ENCODE peak calls at places on chromosomes 4 and X, in nine cellular contexts. A, I, R, H, K, X, Q, Y and D are unnamed samples.

GRCh38 chr4:159455675-159456235 is 352.9 kb downstream of the RAPGEF2 start:
- DNase-seq in A (no peak), I (peak; percentile 24), R (peak; percentile 48), H (peak; percentile 20), K (no peak), X (peak; percentile 55), Q (no peak), Y (peak; percentile 66), D (peak; percentile 55)

GRCh38 chrX:132594129-132594528 is 105.3 kb upstream of the MBNL3 start:
- DNase-seq in A (no peak), I (no peak), R (peak; percentile 20), H (no peak), K (no peak), X (no peak), Q (no peak), Y (peak; percentile 61), D (no peak)

GRCh38 chr4:56055027-56055976 is 106.6 kb downstream of the CEP135 start:
- DNase-seq in A (no peak), I (peak; percentile 25), R (peak; percentile 44), H (no peak), K (no peak), X (no peak), Q (peak; percentile 32), Y (no peak), D (no peak)

GRCh38 chr4:118288097-118288496 is 64.7 kb downstream of the PRSS12 start:
- DNase-seq in A (no peak), I (no peak), R (peak; percentile 33), H (no peak), K (no peak), X (peak; percentile 97), Q (no peak), Y (no peak), D (no peak)

GRCh38 chrX:43317378-43317777 is 338.7 kb upstream of the MAOA start:
- DNase-seq in A (no peak), I (no peak), R (no peak), H (no peak), K (no peak), X (no peak), Q (no peak), Y (no peak), D (no peak)

GRCh38 chr4:81031389-81032173 is 1.1 kb downstream of the BMP3 start:
- DNase-seq in A (peak; percentile 29), I (peak; percentile 39), R (no peak), H (no peak), K (no peak), X (no peak), Q (peak; percentile 32), Y (no peak), D (peak; percentile 5)

GRCh38 chrX:13165266-13165665 is 120.8 kb upstream of the FAM9C start:
- DNase-seq in A (no peak), I (no peak), R (no peak), H (no peak), K (no peak), X (no peak), Q (no peak), Y (no peak), D (no peak)

GRCh38 chrX:71053217-71053621 is 14.9 kb downstream of the SNX12 start:
- DNase-seq in A (peak; percentile 14), I (peak; percentile 52), R (peak; percentile 13), H (peak; percentile 28), K (peak; percentile 68), X (no peak), Q (peak; percentile 19), Y (no peak), D (no peak)

GRCh38 chr4:64385177-64385549 is 24.1 kb downstream of the TECRL start:
- DNase-seq in A (no peak), I (no peak), R (no peak), H (peak; percentile 23), K (no peak), X (no peak), Q (no peak), Y (no peak), D (no peak)

GRCh38 chrX:114152130-114152529 is 431.8 kb upstream of the HTR2C start:
- DNase-seq in A (no peak), I (no peak), R (peak; percentile 59), H (no peak), K (no peak), X (no peak), Q (no peak), Y (peak; percentile 81), D (no peak)

GRCh38 chrX:151563449-151563848 is at the start of gene PASD1:
- DNase-seq in A (no peak), I (no peak), R (no peak), H (no peak), K (no peak), X (no peak), Q (no peak), Y (no peak), D (no peak)

GRCh38 chr4:53755656-53756055 is 164.4 kb upstream of the LNX1 start:
- DNase-seq in A (no peak), I (no peak), R (no peak), H (no peak), K (no peak), X (no peak), Q (no peak), Y (no peak), D (no peak)

GRCh38 chr4:127558489-127559407 is 74.0 kb upstream of the INTU start:
- DNase-seq in A (no peak), I (no peak), R (no peak), H (no peak), K (no peak), X (no peak), Q (no peak), Y (no peak), D (no peak)

GRCh38 chrX:9337056-9337455 is 127.8 kb upstream of the TBL1X start:
- DNase-seq in A (no peak), I (no peak), R (peak; percentile 62), H (no peak), K (no peak), X (peak; percentile 79), Q (no peak), Y (no peak), D (no peak)
- TF ChIP-seq CTCF in A (no peak), I (no peak), R (no peak), H (no peak), K (no peak), X (no peak), Q (no peak), Y (no peak), D (no peak)

GRCh38 chr4:172149329-172149728 is 336.1 kb downstream of the GALNTL6 start:
- DNase-seq in A (no peak), I (no peak), R (no peak), H (no peak), K (no peak), X (no peak), Q (no peak), Y (no peak), D (no peak)

GRCh38 chr4:172143605-172144314 is 330.6 kb downstream of the GALNTL6 start:
- DNase-seq in A (no peak), I (no peak), R (no peak), H (no peak), K (no peak), X (no peak), Q (no peak), Y (no peak), D (no peak)

GRCh38 chr4:172142331-172142738 is 329.1 kb downstream of the GALNTL6 start:
- DNase-seq in A (no peak), I (no peak), R (peak; percentile 66), H (no peak), K (no peak), X (peak; percentile 22), Q (no peak), Y (peak; percentile 26), D (no peak)

GRCh38 chr4:172152284-172152683 is 339.1 kb downstream of the GALNTL6 start:
- DNase-seq in A (no peak), I (no peak), R (no peak), H (no peak), K (no peak), X (no peak), Q (no peak), Y (no peak), D (no peak)

GRCh38 chr4:172147702-172148101 is 334.5 kb downstream of the GALNTL6 start:
- DNase-seq in A (no peak), I (no peak), R (peak; percentile 9), H (no peak), K (no peak), X (no peak), Q (no peak), Y (peak; percentile 42), D (no peak)
- TF ChIP-seq CTCF in A (no peak), I (no peak), R (no peak), H (no peak), K (no peak), X (no peak), Q (no peak), Y (no peak), D (peak; percentile 10)

GRCh38 chr4:149795256-149795655 is 20.4 kb downstream of the IQCM start:
- DNase-seq in A (no peak), I (no peak), R (no peak), H (peak; percentile 13), K (no peak), X (no peak), Q (no peak), Y (no peak), D (no peak)
- TF ChIP-seq CTCF in A (no peak), I (no peak), R (no peak), H (no peak), K (no peak), X (no peak), Q (no peak), Y (no peak), D (no peak)

DNA sequence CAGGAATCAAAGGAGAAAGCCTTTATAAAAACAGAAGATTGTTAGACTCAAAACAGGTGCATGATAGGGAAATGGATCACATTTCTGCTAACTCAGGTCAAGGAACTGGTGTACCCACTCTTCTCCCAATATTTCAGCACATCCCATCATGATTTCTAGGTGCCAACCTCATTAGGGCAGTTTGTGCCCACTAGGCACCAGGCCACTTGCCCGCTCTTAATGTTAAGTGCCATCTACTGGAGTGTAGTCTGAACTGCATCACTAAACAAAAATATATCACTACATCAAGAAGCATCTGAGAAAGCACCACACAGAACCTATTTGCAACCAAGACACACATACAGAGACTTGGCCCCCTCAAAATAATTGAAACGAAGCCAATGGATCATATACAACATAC is 140.4 kb upstream of the GRID2 start:
- DNase-seq in A (no peak), I (no peak), R (no peak), H (no peak), K (no peak), X (peak; percentile 7), Q (no peak), Y (peak; percentile 42), D (no peak)
- TF ChIP-seq CTCF in A (no peak), I (no peak), R (peak; percentile 15), H (no peak), K (peak; percentile 12), X (peak; percentile 37), Q (peak; percentile 14), Y (peak; percentile 64), D (peak; percentile 21)

GRCh38 chrX:107849747-107850478 is 24.2 kb downstream of the MID2 start:
- DNase-seq in A (no peak), I (no peak), R (no peak), H (no peak), K (no peak), X (no peak), Q (no peak), Y (peak; percentile 25), D (no peak)
- TF ChIP-seq CTCF in A (no peak), I (no peak), R (no peak), H (no peak), K (no peak), X (no peak), Q (no peak), Y (peak; percentile 33), D (no peak)